ENCODE peak calls at places on chromosomes 5 and 9, in four cellular contexts. N is left ventricle myocardium inferior, X is esophagus squamous epithelium, L is hepatocyte. H is an unnamed sample.

GRCh38 chr9:76652894-76653293 is 111.3 kb upstream of the PCA3 start:
- DNase-seq in N (no peak), X (no peak), L (no peak), H (no peak)

GRCh38 chr5:76801159-76801802 is 17.5 kb upstream of the F2RL1 start:
- DNase-seq in N (peak; percentile 48), X (no peak), L (no peak), H (peak; percentile 88)

GRCh38 chr5:95962785-95963184 is 1.1 kb upstream of the ELL2 start:
- DNase-seq in X (no peak), N (no peak), L (peak; percentile 28), H (peak; percentile 49)

GRCh38 chr9:27540537-27540936 is 10.9 kb upstream of the MOB3B start:
- DNase-seq in X (no peak), L (no peak), N (no peak), H (no peak)

GRCh38 chr9:118331622-118332045 is 627.4 kb downstream of the TLR4 start:
- DNase-seq in X (no peak), L (peak; percentile 59), N (no peak), H (peak; percentile 52)

GRCh38 chr9:92378825-92379535 is 25.4 kb downstream of the OGN start:
- DNase-seq in N (no peak), X (no peak), L (peak; percentile 16), H (peak; percentile 39)

GRCh38 chr5:33120671-33121070 is 320.1 kb upstream of the TARS1 start:
- DNase-seq in X (no peak), N (no peak), L (no peak), H (no peak)

GRCh38 chr9:137465000-137465769 is 6.1 kb upstream of the NSMF start:
- DNase-seq in L (no peak), N (no peak), X (no peak), H (no peak)

GRCh38 chr9:27703591-27703990 is 130.3 kb upstream of the C9orf72 start:
- DNase-seq in X (no peak), L (no peak), N (no peak), H (no peak)

GRCh38 chr5:110116539-110116938 is 426.8 kb downstream of the MAN2A1 start:
- DNase-seq in L (no peak), N (no peak), X (no peak), H (no peak)

GRCh38 chr5:110109685-110110084 is 420.0 kb downstream of the MAN2A1 start:
- DNase-seq in X (no peak), N (no peak), L (no peak), H (no peak)

GRCh38 chr5:110112355-110112754 is 422.6 kb downstream of the MAN2A1 start:
- DNase-seq in X (no peak), L (no peak), N (no peak), H (no peak)

DNA sequence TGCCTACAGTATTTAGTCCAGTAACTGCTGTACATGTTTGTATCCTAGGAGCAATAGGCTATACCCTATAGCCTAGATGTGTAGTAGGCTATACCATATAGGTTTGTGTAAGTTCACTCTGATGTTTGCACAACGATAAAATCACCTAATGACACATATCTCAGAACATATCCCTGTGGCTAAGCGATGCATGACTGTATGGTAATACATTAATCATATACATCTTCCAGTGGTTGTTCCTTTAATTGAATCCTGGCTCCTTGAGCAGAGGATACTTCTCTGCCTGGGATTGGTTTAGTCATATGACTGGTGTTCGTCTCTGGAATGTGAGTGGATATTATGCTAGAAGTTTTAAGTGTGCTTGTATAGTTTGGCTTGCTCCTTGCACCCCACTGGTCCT is 425.8 kb downstream of the MAN2A1 start:
- DNase-seq in N (no peak), L (no peak), X (no peak), H (peak; percentile 56)
- H3K36me3 ChIP-seq in N (no peaks in the 10 kb centered on the region), L (no peaks in the 10 kb centered on the region), X (no peaks in the 10 kb centered on the region), H (no peaks in the 10 kb centered on the region)

GRCh38 chr5:37839441-37840035 is 303 bp downstream of the GDNF start:
- DNase-seq in X (no peak), L (peak; percentile 79), N (peak; percentile 49), H (no peak)

GRCh38 chr5:37838933-37839341 is 904 bp downstream of the GDNF start:
- DNase-seq in L (peak; percentile 17), N (no peak), X (no peak), H (no peak)

GRCh38 chr5:37842048-37842447 is 2.2 kb upstream of the GDNF start:
- DNase-seq in N (no peak), L (no peak), X (no peak), H (no peak)

GRCh38 chr5:37841223-37841622 is 1.4 kb upstream of the GDNF start:
- DNase-seq in L (no peak), X (no peak), N (no peak), H (peak; percentile 56)

GRCh38 chr5:37840036-37840909 is at the start of gene GDNF:
- DNase-seq in N (peak; percentile 26), X (no peak), L (peak; percentile 61), H (no peak)
- TF ChIP-seq CTCF in N (peak; percentile 26), X (peak; percentile 10), L (no peak), H (peak; percentile 32)

GRCh38 chr9:19074836-19075235 is 25.6 kb downstream of the RRAGA start:
- DNase-seq in X (no peak), L (no peak), N (no peak), H (peak; percentile 85)

GRCh38 chr9:19074229-19074628 is 25.0 kb downstream of the RRAGA start:
- DNase-seq in N (no peak), L (no peak), X (no peak), H (no peak)
- H3K36me3 ChIP-seq in N (peaks cover 97% of the 10 kb centered on the region), L (no peaks in the 10 kb centered on the region), X (peaks cover 19% of the 10 kb centered on the region), H (peaks cover 4% of the 10 kb centered on the region)

GRCh38 chr9:127539259-127539981 is 72.7 kb upstream of the STXBP1 start:
- DNase-seq in L (no peak), X (no peak), N (no peak), H (no peak)

GRCh38 chr9:127538849-127539258 is 73.2 kb upstream of the STXBP1 start:
- DNase-seq in L (no peak), X (no peak), N (no peak), H (no peak)

GRCh38 chr9:127536499-127536898 is 75.6 kb upstream of the STXBP1 start:
- DNase-seq in X (no peak), N (no peak), L (no peak), H (no peak)

GRCh38 chr9:127537014-127537413 is 75.1 kb upstream of the STXBP1 start:
- DNase-seq in N (no peak), L (no peak), X (no peak), H (peak; percentile 75)

DNA sequence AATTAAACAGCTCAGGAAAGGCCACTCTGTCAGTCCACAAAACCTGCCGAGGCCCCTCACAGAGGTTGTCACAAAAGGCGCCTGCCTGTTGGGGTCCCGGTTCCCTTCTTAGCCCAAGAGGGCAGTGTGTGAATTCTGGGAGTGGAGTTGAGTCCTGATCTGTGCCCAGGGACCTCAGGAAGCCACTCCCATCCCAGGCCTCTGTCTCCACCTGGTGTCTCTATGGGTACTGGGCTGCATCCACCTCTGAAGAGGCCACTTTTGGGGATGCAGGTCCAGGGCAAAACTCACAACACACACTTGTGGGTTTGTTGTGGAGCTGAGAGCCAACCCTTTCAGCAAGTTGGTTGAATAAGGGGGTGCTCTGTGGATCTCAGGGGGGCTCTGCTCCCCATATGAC is 74.3 kb upstream of the STXBP1 start:
- DNase-seq in N (no peak), L (no peak), X (no peak), H (no peak)
- TF ChIP-seq CTCF in N (peak; percentile 51), L (peak; percentile 19), X (peak; percentile 15), H (peak; percentile 50)

DNA sequence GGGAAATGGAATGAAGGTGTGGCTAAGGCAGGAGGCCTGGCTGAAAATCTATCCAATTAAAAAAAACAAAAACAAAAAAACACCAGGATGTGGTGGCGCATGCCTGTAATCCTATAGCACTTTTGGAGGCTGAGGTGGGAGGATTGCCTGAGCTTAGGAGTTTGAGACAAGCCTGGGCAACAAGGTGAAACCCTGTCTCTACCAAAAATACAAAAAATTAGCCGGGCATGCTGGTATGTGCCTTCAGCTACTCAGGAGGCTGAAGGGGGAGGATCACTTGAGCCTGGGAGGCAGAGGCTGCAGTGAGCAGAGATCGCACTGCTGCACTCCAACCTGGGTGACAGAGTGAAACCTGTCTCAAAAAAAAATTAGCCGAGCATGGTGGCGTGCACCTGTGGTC is 21.1 kb downstream of the GRHPR start:
- DNase-seq in L (no peak), X (no peak), N (no peak), H (peak; percentile 39)
- H3K36me3 ChIP-seq in L (no peaks in the 10 kb centered on the region), X (peaks cover 25% of the 10 kb centered on the region), N (peaks cover 43% of the 10 kb centered on the region), H (peaks cover 14% of the 10 kb centered on the region)

GRCh38 chr9:126417684-126418083 is 91.1 kb downstream of the MVB12B start:
- DNase-seq in L (no peak), N (no peak), X (no peak), H (no peak)

GRCh38 chr9:126420148-126420547 is 93.5 kb downstream of the MVB12B start:
- DNase-seq in N (no peak), L (no peak), X (no peak), H (no peak)

GRCh38 chr9:126420643-126421564 is 94.3 kb downstream of the MVB12B start:
- DNase-seq in X (no peak), L (no peak), N (no peak), H (peak; percentile 96)

GRCh38 chr9:126418608-126419007 is 92.0 kb downstream of the MVB12B start:
- DNase-seq in X (no peak), N (no peak), L (no peak), H (no peak)

DNA sequence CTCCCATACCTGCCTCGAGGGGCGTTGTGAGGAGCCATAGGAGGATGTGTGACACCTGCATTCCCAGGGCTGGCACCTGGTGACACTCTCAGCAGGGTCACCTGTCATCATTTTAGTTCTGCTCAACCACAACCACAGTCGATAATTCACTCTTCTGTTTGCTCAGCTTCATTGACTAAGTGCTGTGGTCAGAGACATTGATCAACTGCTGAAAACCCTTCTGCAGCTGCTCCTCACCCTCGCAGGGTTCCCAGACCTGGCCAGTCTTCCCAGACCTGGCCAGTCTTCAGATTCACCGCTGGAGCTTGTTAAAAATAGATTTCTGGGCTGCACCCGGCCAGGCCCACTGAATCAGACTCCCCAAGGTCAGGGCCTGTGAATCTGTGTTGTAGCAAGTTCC is 92.8 kb downstream of the MVB12B start:
- DNase-seq in L (no peak), X (no peak), N (peak; percentile 37), H (no peak)
- TF ChIP-seq CTCF in L (no peak), X (no peak), N (no peak), H (no peak)

GRCh38 chr9:130631331-130632080 is 32.9 kb upstream of the PRDM12 start:
- DNase-seq in N (no peak), X (no peak), L (no peak), H (no peak)

GRCh38 chr9:130627896-130628792 is 36.2 kb upstream of the PRDM12 start:
- DNase-seq in X (no peak), N (no peak), L (no peak), H (no peak)

GRCh38 chr9:130630091-130630450 is 34.3 kb upstream of the PRDM12 start:
- DNase-seq in N (no peak), X (no peak), L (no peak), H (no peak)

GRCh38 chr9:130630506-130631330 is 33.7 kb upstream of the PRDM12 start:
- DNase-seq in X (no peak), L (no peak), N (peak; percentile 77), H (no peak)

DNA sequence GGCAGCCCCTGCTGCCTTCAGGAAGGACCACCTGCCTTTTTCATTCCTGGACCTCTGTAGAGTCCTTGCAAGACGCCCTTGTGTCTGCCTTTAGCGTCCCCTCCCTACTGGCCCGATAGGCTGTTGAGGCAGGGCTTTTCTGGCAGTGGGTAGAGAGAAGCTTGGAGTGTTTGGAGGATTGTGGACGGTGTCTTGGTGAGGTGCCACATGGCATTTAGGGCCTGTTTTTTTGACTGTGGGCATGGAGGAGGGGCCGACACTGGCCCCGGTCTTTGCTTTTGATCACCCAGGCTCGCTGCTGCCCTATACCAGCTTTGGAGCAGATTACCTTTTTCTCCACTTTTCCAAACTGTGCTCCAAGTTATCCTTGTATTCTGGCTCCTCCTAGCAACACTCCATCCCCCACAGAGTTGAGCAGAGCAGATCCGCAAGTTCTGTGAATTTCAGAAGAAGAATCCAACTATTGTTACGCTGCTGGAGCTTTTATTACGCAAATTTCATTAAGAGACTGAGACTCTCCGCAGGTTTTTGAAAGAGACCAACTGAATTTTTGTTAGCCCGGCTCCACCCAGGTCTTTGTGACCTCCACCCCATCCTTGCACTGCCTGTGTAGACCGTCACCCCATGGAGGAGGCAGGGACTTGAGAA is 34.8 kb upstream of the PRDM12 start:
- DNase-seq in L (no peak), N (no peak), X (no peak), H (no peak)
- H3K36me3 ChIP-seq in L (no peaks in the 10 kb centered on the region), N (peaks cover 91% of the 10 kb centered on the region), X (peaks cover 62% of the 10 kb centered on the region), H (peaks cover 43% of the 10 kb centered on the region)